ENCODE peak calls at places on chromosomes 7 and 10, in six cellular contexts. I is cardiac muscle cell; F is naive thymus-derived CD4-positive, alpha-beta T cell; Y is AG10803; W is heart right ventricle; B is A549. X is an unnamed sample.

GRCh38 chr10:3782099-3782455 is 2.9 kb downstream of the KLF6 start:
- DNase-seq in W (no peak), B (no peak), F (peak; percentile 58), I (no peak), Y (no peak), X (no peak)

GRCh38 chr10:1576467-1577259 is 160.7 kb downstream of the ADARB2 start:
- DNase-seq in B (no peak), Y (no peak), F (no peak), I (no peak), W (no peak), X (no peak)

GRCh38 chr10:122282253-122282671 is 11.2 kb downstream of the BTBD16 start:
- DNase-seq in F (no peak), Y (peak; percentile 26), W (no peak), I (no peak), B (no peak), X (no peak)

GRCh38 chr7:113086431-113086888 is at the start of gene GPR85:
- DNase-seq in F (peak; percentile 35), W (peak; percentile 64), B (peak; percentile 21), Y (peak; percentile 76), I (peak; percentile 91), X (no peak)

GRCh38 chr7:98281757-98282652 is 519 bp downstream of the BRI3 start:
- DNase-seq in W (no peak), I (no peak), B (no peak), Y (no peak), F (peak; percentile 34), X (no peak)

GRCh38 chr10:74078037-74078436 is 72.6 kb downstream of the AP3M1 start:
- DNase-seq in B (no peak), I (no peak), F (no peak), Y (peak; percentile 33), W (no peak), X (no peak)

GRCh38 chr10:9545073-9545472 is 1472.6 kb upstream of the CELF2 start:
- DNase-seq in W (no peak), F (no peak), I (no peak), B (no peak), Y (no peak), X (no peak)

GRCh38 chr7:101239951-101240220 is 2.3 kb upstream of the CLDN15 start:
- DNase-seq in I (no peak), F (no peak), Y (no peak), W (no peak), B (no peak), X (no peak)

GRCh38 chr10:48838830-48839229 is 100.8 kb downstream of the LRRC18 start:
- DNase-seq in B (no peak), I (peak; percentile 38), Y (no peak), F (no peak), W (no peak), X (no peak)

DNA sequence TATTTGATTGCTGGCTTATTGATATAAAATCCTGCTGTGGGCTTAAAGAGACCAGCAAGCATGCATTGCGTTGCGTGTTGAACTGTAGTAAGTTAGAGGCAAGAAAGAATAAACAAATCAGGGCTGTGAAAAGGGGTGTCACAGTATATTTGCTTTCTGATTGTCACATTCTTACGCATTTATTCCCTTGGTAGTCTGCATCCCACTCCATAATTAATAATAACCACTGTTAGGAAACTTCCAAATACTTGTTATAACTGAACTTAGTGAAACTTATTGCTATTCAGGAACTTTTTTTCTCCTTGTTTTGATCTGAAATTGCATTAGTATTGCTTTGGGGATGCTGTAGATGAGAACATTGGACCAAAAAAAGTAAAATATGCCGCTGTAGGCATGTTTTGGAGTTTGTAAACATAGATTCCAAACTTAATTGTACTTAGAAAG is 1.7 kb downstream of the PPP1R9A start:
- DNase-seq in W (no peak), F (no peak), Y (no peak), B (no peak), I (no peak), X (no peak)
- H3K4me3 ChIP-seq in W (peak overlapping the region; percentile 65), F (no peak overlapping the region), Y (no peak overlapping the region), B (peak overlapping the region; percentile 86), I (peak overlapping the region; percentile 61), X (peak overlapping the region; percentile 56)

GRCh38 chr7:24445041-24445440 is 128.2 kb upstream of the PALS2 start:
- DNase-seq in Y (no peak), I (no peak), W (no peak), F (no peak), B (no peak), X (no peak)
- H3K4me3 ChIP-seq in Y (no peak overlapping the region), I (no peak overlapping the region), W (no peak overlapping the region), F (no peak overlapping the region), B (no peak overlapping the region), X (no peak overlapping the region)

DNA sequence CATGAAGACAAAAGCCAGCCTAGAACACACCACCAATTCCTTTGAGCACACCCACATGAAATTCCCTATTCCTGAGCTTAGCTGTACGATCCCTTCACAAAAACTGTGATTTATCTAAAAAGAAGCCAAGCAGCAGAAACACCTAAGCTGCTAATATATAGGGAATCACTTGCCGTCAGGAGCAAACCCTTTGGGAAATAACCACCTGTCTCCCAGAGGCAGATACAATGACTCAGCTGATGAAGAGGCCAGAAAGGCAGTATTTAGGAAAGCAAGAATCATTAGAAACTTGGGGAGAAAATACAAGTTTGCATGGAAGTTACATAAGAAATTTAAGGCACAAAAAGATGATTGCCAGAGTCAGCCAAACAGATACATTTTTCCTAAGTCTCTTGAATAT is 70.4 kb upstream of the ANK3 start:
- DNase-seq in F (no peak), Y (no peak), B (no peak), I (no peak), W (no peak), X (no peak)
- H3K4me3 ChIP-seq in F (no peak overlapping the region), Y (no peak overlapping the region), B (no peak overlapping the region), I (no peak overlapping the region), W (no peak overlapping the region), X (no peak overlapping the region)

GRCh38 chr7:147813316-147813715 is 777.2 kb upstream of the C7orf33 start:
- DNase-seq in Y (no peak), F (no peak), W (no peak), I (no peak), B (no peak), X (no peak)
- H3K4me3 ChIP-seq in Y (no peak overlapping the region), F (no peak overlapping the region), W (no peak overlapping the region), I (no peak overlapping the region), B (no peak overlapping the region), X (no peak overlapping the region)

DNA sequence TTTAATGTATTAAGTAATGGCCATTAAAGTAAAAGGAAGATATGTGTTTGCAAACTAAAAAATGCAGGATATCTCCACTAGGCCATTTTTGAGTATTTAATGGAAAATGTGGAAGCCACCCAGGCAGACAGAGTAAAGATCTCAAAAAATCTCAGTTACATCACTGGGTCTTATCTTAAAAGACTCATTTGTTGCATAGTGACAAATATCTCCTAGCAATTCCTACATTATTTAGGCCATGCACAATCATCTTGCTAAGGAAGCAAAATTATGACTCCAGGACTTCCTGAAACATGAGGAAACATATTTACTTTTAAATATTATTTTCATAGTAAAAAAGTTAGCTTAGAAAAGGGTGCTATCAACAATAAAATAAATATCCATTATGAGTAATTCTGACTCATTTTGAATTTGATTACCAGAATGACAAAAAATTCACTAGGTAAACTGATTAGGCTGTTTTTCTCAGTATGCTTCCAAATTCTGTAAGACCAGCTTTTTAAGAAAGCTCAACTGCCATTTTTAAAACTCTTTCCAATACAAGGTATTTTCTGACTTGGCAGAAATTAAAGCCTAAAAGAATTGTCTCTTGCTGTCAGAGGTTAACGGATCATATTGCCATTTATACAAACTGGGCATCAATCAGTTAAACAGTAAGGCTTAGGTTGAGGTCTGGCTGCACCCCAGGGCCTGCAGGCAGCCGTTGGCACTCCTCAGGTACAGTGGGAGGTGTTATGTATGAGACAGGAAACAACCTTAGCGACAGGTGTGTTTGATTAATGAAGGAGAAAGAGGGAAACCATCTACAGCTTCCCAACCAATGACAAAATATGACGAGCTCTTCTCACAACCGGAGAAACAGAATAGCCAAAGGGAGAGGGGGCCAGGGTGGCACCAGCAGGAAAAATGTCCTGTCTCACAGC is 31.8 kb downstream of the PCLO start:
- DNase-seq in W (no peak), I (no peak), Y (no peak), F (no peak), B (no peak), X (no peak)
- H3K4me3 ChIP-seq in W (no peak overlapping the region), I (no peak overlapping the region), Y (no peak overlapping the region), F (no peak overlapping the region), B (no peak overlapping the region), X (no peak overlapping the region)

GRCh38 chr7:39414669-39415035 is 151.6 kb upstream of the YAE1 start:
- DNase-seq in I (no peak), F (no peak), W (no peak), B (no peak), Y (no peak), X (no peak)
- H3K4me3 ChIP-seq in I (peak overlapping the region; percentile 33), F (peak overlapping the region; percentile 63), W (peak overlapping the region; percentile 61), B (peak overlapping the region; percentile 50), Y (peak overlapping the region; percentile 65), X (peak overlapping the region; percentile 64)

GRCh38 chr7:122305475-122306319 is 1.1 kb upstream of the FEZF1 start:
- DNase-seq in W (no peak), F (no peak), I (peak; percentile 43), Y (no peak), B (no peak), X (no peak)
- H3K4me3 ChIP-seq in W (peak overlapping the region; percentile 31), F (no peak overlapping the region), I (peak overlapping the region; percentile 20), Y (no peak overlapping the region), B (no peak overlapping the region), X (no peak overlapping the region)

GRCh38 chr10:84235096-84235495 is 6.2 kb downstream of the LRIT1 start:
- DNase-seq in F (no peak), I (no peak), W (no peak), B (no peak), Y (no peak), X (no peak)
- H3K4me3 ChIP-seq in F (no peak overlapping the region), I (no peak overlapping the region), W (no peak overlapping the region), B (no peak overlapping the region), Y (no peak overlapping the region), X (no peak overlapping the region)

GRCh38 chr10:58753425-58753824 is 240.8 kb downstream of the BICC1 start:
- DNase-seq in F (no peak), B (no peak), Y (no peak), W (no peak), I (no peak), X (no peak)
- H3K4me3 ChIP-seq in F (no peak overlapping the region), B (no peak overlapping the region), Y (no peak overlapping the region), W (no peak overlapping the region), I (no peak overlapping the region), X (no peak overlapping the region)